ENCODE peak calls at places on chromosomes 12 and 14, in five cellular contexts. One of them, this sample, is unnamed.

GRCh38 chr14:83534995-83535394 is 1994.9 kb upstream of the FLRT2 start:
- DNase-seq in GM23338: no peak
- DNase-seq in GM12878: no peak
- DNase-seq in A549: no peak
- DNase-seq in HCT116: no peak
- DNase-seq in this sample: no peak

GRCh38 chr12:39595923-39596322 is 23.7 kb downstream of the ABCD2 start:
- DNase-seq in GM23338: no peak
- DNase-seq in HCT116: no peak
- DNase-seq in GM12878: no peak
- DNase-seq in A549: no peak
- DNase-seq in this sample: no peak

GRCh38 chr14:56120091-56120632 is 2.0 kb downstream of the PELI2 start:
- DNase-seq in HCT116: no peak
- DNase-seq in A549: no peak
- DNase-seq in GM12878: no peak
- DNase-seq in GM23338: no peak
- DNase-seq in this sample: no peak

GRCh38 chr12:124347805-124348658 is 53.1 kb downstream of the RFLNA start:
- DNase-seq in GM23338: peak
- DNase-seq in HCT116: no peak
- DNase-seq in A549: no peak
- DNase-seq in GM12878: no peak
- DNase-seq in this sample: no peak

GRCh38 chr12:1820191-1820599 is at the start of gene LRTM2:
- DNase-seq in GM23338: no peak
- DNase-seq in GM12878: no peak
- DNase-seq in A549: no peak
- DNase-seq in HCT116: no peak
- DNase-seq in this sample: no peak

GRCh38 chr12:11795910-11796459 is 146.5 kb downstream of the ETV6 start:
- DNase-seq in GM23338: peak
- DNase-seq in GM12878: no peak
- DNase-seq in A549: peak
- DNase-seq in HCT116: peak
- DNase-seq in this sample: no peak

GRCh38 chr14:81517798-81518398 is 15.8 kb downstream of the SEL1L start:
- DNase-seq in GM23338: no peak
- DNase-seq in A549: no peak
- DNase-seq in HCT116: no peak
- DNase-seq in GM12878: no peak
- DNase-seq in this sample: no peak

GRCh38 chr12:42716521-42716920 is 127.0 kb upstream of the PRICKLE1 start:
- DNase-seq in A549: no peak
- DNase-seq in HCT116: no peak
- DNase-seq in GM23338: no peak
- DNase-seq in GM12878: no peak
- DNase-seq in this sample: no peak

GRCh38 chr12:26088999-26089398 is 35.8 kb downstream of the BHLHE41 start:
- DNase-seq in GM23338: no peak
- DNase-seq in A549: no peak
- DNase-seq in HCT116: no peak
- DNase-seq in GM12878: peak
- DNase-seq in this sample: no peak

GRCh38 chr12:92696240-92696639 is 6.5 kb upstream of the PLEKHG7 start:
- DNase-seq in GM12878: no peak
- DNase-seq in A549: no peak
- DNase-seq in GM23338: no peak
- DNase-seq in HCT116: no peak
- DNase-seq in this sample: no peak

GRCh38 chr14:102933618-102934231 is 11.3 kb downstream of the AMN start:
- DNase-seq in HCT116: no peak
- DNase-seq in GM12878: no peak
- DNase-seq in A549: no peak
- DNase-seq in GM23338: no peak
- DNase-seq in this sample: no peak

GRCh38 chr12:2974560-2974971 is 15.4 kb downstream of the TEAD4 start:
- DNase-seq in GM12878: no peak
- DNase-seq in GM23338: peak
- DNase-seq in HCT116: no peak
- DNase-seq in A549: no peak
- DNase-seq in this sample: no peak

GRCh38 chr12:113214938-113215400 is 6.3 kb upstream of the TPCN1 start:
- DNase-seq in A549: peak
- DNase-seq in GM23338: no peak
- DNase-seq in HCT116: peak
- DNase-seq in GM12878: peak
- DNase-seq in this sample: peak

DNA sequence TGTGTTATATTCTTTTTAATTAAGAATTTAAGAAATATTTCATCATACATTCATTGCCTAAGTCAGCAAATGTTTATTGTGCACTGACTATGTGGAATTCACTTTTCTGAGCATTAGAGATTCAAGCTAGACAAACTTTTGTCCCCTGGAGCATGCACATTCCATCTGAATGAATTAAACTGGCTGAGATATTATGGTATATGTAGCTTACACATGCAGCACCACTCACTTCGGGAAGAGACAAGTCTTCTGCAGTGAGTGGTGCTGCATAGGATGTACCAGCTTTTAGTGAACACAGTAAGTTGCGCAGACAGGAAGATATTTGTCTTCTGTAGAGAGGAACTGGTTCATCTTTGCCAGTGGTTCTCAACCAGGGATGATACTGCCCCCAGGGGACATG is 318.4 kb downstream of the SYT1 start:
- DNase-seq in GM23338: no peak
- DNase-seq in A549: no peak
- DNase-seq in GM12878: no peak
- DNase-seq in HCT116: no peak
- DNase-seq in this sample: no peak
- TF ChIP-seq CTCF in GM23338: no peak
- TF ChIP-seq CTCF in A549: no peak
- TF ChIP-seq CTCF in GM12878: no peak
- TF ChIP-seq CTCF in HCT116: no peak
- TF ChIP-seq CTCF in this sample: no peak

GRCh38 chr14:24365600-24366374 is 2.2 kb upstream of the NFATC4 start:
- DNase-seq in A549: peak
- DNase-seq in HCT116: peak
- DNase-seq in GM23338: peak
- DNase-seq in GM12878: peak
- DNase-seq in this sample: peak
- TF ChIP-seq REST in A549: no peak
- TF ChIP-seq REST in HCT116: no peak
- TF ChIP-seq REST in GM23338: no peak
- TF ChIP-seq REST in GM12878: no peak
- TF ChIP-seq REST in this sample: no peak

GRCh38 chr12:77047341-77048202 is 17.8 kb downstream of the E2F7 start:
- DNase-seq in GM12878: no peak
- DNase-seq in GM23338: no peak
- DNase-seq in HCT116: no peak
- DNase-seq in A549: no peak
- DNase-seq in this sample: no peak

GRCh38 chr12:77053259-77053658 is 12.1 kb downstream of the E2F7 start:
- DNase-seq in GM12878: no peak
- DNase-seq in A549: no peak
- DNase-seq in HCT116: no peak
- DNase-seq in GM23338: no peak
- DNase-seq in this sample: no peak

GRCh38 chr12:77054856-77055255 is 10.5 kb downstream of the E2F7 start:
- DNase-seq in GM12878: no peak
- DNase-seq in HCT116: no peak
- DNase-seq in GM23338: no peak
- DNase-seq in A549: no peak
- DNase-seq in this sample: no peak

GRCh38 chr12:77045183-77045582 is 20.2 kb downstream of the E2F7 start:
- DNase-seq in HCT116: no peak
- DNase-seq in A549: no peak
- DNase-seq in GM12878: no peak
- DNase-seq in GM23338: no peak
- DNase-seq in this sample: no peak

GRCh38 chr12:77049767-77050353 is 15.5 kb downstream of the E2F7 start:
- DNase-seq in GM12878: peak
- DNase-seq in A549: peak
- DNase-seq in HCT116: peak
- DNase-seq in GM23338: peak
- DNase-seq in this sample: peak
- TF ChIP-seq CTCF in GM12878: peak
- TF ChIP-seq CTCF in A549: peak
- TF ChIP-seq CTCF in HCT116: peak
- TF ChIP-seq CTCF in GM23338: peak
- TF ChIP-seq CTCF in this sample: peak

GRCh38 chr12:82524020-82524419 is 162.7 kb upstream of the TMTC2 start:
- DNase-seq in HCT116: no peak
- DNase-seq in A549: peak
- DNase-seq in GM12878: no peak
- DNase-seq in GM23338: no peak
- DNase-seq in this sample: no peak
- TF ChIP-seq REST in HCT116: no peak
- TF ChIP-seq REST in A549: peak
- TF ChIP-seq REST in GM12878: no peak
- TF ChIP-seq REST in GM23338: no peak
- TF ChIP-seq REST in this sample: no peak

GRCh38 chr14:101083564-101084435 is 180.3 kb upstream of the RTL1 start:
- DNase-seq in HCT116: peak
- DNase-seq in GM12878: no peak
- DNase-seq in GM23338: peak
- DNase-seq in A549: peak
- DNase-seq in this sample: no peak
- TF ChIP-seq CTCF in HCT116: peak
- TF ChIP-seq CTCF in GM12878: no peak
- TF ChIP-seq CTCF in GM23338: peak
- TF ChIP-seq CTCF in A549: no peak
- TF ChIP-seq CTCF in this sample: no peak

GRCh38 chr14:22526210-22526609 is 62.8 kb downstream of the DAD1 start:
- DNase-seq in A549: no peak
- DNase-seq in GM12878: no peak
- DNase-seq in HCT116: no peak
- DNase-seq in GM23338: no peak
- DNase-seq in this sample: no peak
- TF ChIP-seq REST in A549: no peak
- TF ChIP-seq REST in GM12878: no peak
- TF ChIP-seq REST in HCT116: no peak
- TF ChIP-seq REST in GM23338: no peak
- TF ChIP-seq REST in this sample: no peak

DNA sequence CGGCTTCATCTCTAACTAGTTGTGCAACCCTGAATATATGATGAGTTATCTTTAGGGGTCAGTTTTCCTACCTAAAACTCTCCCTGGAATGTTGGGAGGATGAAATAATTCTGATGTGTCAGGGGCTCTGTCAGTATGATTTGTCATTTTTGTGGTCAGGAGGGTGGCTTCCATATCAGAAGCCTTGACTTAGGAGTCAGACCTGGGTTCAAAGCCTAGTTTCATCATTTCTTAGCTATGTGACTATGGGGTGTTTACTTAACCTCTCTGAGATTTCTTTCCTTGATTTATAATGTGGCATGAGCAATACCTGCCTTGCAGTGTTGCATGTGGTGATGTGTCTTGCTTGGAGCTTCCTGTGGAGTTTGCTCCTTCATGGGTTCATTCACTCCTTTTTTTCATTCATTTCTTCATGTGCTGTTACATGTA is 146.8 kb downstream of the CHST11 start:
- DNase-seq in A549: peak
- DNase-seq in GM23338: no peak
- DNase-seq in HCT116: peak
- DNase-seq in GM12878: no peak
- DNase-seq in this sample: no peak
- TF ChIP-seq CTCF in A549: no peak
- TF ChIP-seq CTCF in GM23338: no peak
- TF ChIP-seq CTCF in HCT116: no peak
- TF ChIP-seq CTCF in GM12878: no peak
- TF ChIP-seq CTCF in this sample: no peak

GRCh38 chr12:57452181-57452936 is 2.7 kb upstream of the INHBE start:
- DNase-seq in GM12878: no peak
- DNase-seq in HCT116: no peak
- DNase-seq in A549: peak
- DNase-seq in GM23338: peak
- DNase-seq in this sample: no peak

GRCh38 chr12:57454566-57455373 is at the start of gene INHBE:
- DNase-seq in HCT116: no peak
- DNase-seq in A549: peak
- DNase-seq in GM23338: peak
- DNase-seq in GM12878: no peak
- DNase-seq in this sample: no peak

GRCh38 chr12:57451233-57451778 is 3.8 kb upstream of the INHBE start:
- DNase-seq in GM12878: no peak
- DNase-seq in A549: peak
- DNase-seq in GM23338: no peak
- DNase-seq in HCT116: no peak
- DNase-seq in this sample: no peak

GRCh38 chr12:57454213-57454565 is 918 bp upstream of the INHBE start:
- DNase-seq in A549: no peak
- DNase-seq in HCT116: no peak
- DNase-seq in GM12878: no peak
- DNase-seq in GM23338: no peak
- DNase-seq in this sample: no peak

GRCh38 chr12:57452937-57453509 is 2.1 kb upstream of the INHBE start:
- DNase-seq in HCT116: no peak
- DNase-seq in GM23338: peak
- DNase-seq in A549: peak
- DNase-seq in GM12878: no peak
- DNase-seq in this sample: no peak
- TF ChIP-seq REST in HCT116: no peak
- TF ChIP-seq REST in GM23338: no peak
- TF ChIP-seq REST in A549: no peak
- TF ChIP-seq REST in GM12878: no peak
- TF ChIP-seq REST in this sample: no peak

DNA sequence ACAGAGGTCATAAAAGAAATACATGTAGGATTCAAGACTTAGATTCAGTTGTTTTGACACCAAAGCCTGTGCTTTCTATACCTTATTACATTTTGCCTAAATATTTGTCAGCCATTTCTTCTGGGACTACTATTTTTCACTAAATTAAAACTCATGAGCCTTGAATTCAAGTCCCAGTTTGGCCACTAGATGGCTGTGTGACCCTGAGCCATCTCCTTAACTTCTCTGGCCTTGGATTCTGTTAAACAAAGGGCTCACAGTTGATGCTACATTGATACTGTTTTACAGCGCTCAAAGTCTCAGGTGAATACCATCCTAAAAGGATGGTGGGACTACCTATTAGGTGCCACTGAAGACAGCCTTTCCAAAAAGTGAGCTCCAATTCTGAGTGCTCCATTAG is 39.6 kb upstream of the CCDC198 start:
- DNase-seq in GM23338: peak
- DNase-seq in A549: peak
- DNase-seq in GM12878: peak
- DNase-seq in HCT116: peak
- DNase-seq in this sample: no peak
- TF ChIP-seq CTCF in GM23338: peak
- TF ChIP-seq CTCF in A549: peak
- TF ChIP-seq CTCF in GM12878: peak
- TF ChIP-seq CTCF in HCT116: peak
- TF ChIP-seq CTCF in this sample: no peak